ENCODE peak calls at places on chromosomes 16 and 17, in eight cellular contexts. Z, A, L, E, C, S, K and P are unnamed samples.

GRCh38 chr16:69711115-69711740 is 15.1 kb downstream of the NQO1 start:
- DNase-seq in Z (peak; percentile 93), A (no peak), L (no peak), E (no peak), C (no peak), S (peak; percentile 30), K (peak; percentile 97), P (no peak)

GRCh38 chr16:83789642-83790401 is 18.0 kb upstream of the HSBP1 start:
- DNase-seq in Z (no peak), A (no peak), L (no peak), E (no peak), C (no peak), S (no peak), K (no peak), P (no peak)

GRCh38 chr17:39737761-39738567 is at the start of gene GRB7:
- DNase-seq in Z (peak; percentile 55), A (no peak), L (no peak), E (peak; percentile 52), C (peak; percentile 88), S (peak; percentile 36), K (peak; percentile 83), P (no peak)

GRCh38 chr17:42720996-42721583 is 23.8 kb downstream of the EZH1 start:
- DNase-seq in Z (peak; percentile 43), A (no peak), L (peak; percentile 18), E (no peak), C (peak; percentile 76), S (no peak), K (peak; percentile 75), P (peak; percentile 33)

GRCh38 chr17:7475764-7476422 is 3.5 kb downstream of the ZBTB4 start:
- DNase-seq in Z (peak; percentile 54), A (peak; percentile 61), L (no peak), E (no peak), C (no peak), S (peak; percentile 52), K (peak; percentile 78), P (no peak)

GRCh38 chr17:61551255-61551742 is 39.7 kb downstream of the NACA2 start:
- DNase-seq in Z (peak; percentile 32), A (no peak), L (no peak), E (no peak), C (peak; percentile 52), S (no peak), K (peak; percentile 45), P (no peak)

GRCh38 chr17:28018439-28019070 is 23.9 kb upstream of the NLK start:
- DNase-seq in Z (peak; percentile 51), A (peak; percentile 31), L (no peak), E (no peak), C (no peak), S (peak; percentile 24), K (peak; percentile 69), P (no peak)

GRCh38 chr16:25210758-25211157 is 6.0 kb upstream of the AQP8 start:
- DNase-seq in Z (no peak), A (no peak), L (no peak), E (no peak), C (no peak), S (no peak), K (peak; percentile 8), P (no peak)

GRCh38 chr17:51709867-51710266 is 448.6 kb downstream of the CA10 start:
- DNase-seq in Z (no peak), A (no peak), L (no peak), E (no peak), C (no peak), S (peak; percentile 17), K (no peak), P (no peak)

GRCh38 chr17:51748749-51749604 is 409.5 kb downstream of the CA10 start:
- DNase-seq in Z (peak; percentile 32), A (no peak), L (no peak), E (no peak), C (peak; percentile 46), S (peak; percentile 73), K (peak; percentile 15), P (no peak)

GRCh38 chr17:46995841-46996571 is 17.0 kb upstream of the RPRML start:
- DNase-seq in Z (peak; percentile 58), A (no peak), L (no peak), E (no peak), C (no peak), S (no peak), K (peak; percentile 64), P (no peak)

GRCh38 chr17:29838961-29839360 is 91.1 kb downstream of the SSH2 start:
- DNase-seq in Z (no peak), A (no peak), L (peak; percentile 3), E (no peak), C (peak; percentile 15), S (no peak), K (no peak), P (peak; percentile 14)

GRCh38 chr17:15133826-15134225 is 131.3 kb downstream of the PMP22 start:
- DNase-seq in Z (no peak), A (no peak), L (no peak), E (no peak), C (no peak), S (no peak), K (no peak), P (no peak)

GRCh38 chr17:31753011-31753410 is 106.0 kb downstream of the COPRS start:
- DNase-seq in Z (no peak), A (no peak), L (no peak), E (no peak), C (peak; percentile 63), S (no peak), K (peak; percentile 35), P (no peak)

GRCh38 chr16:75555213-75555706 is 792 bp downstream of the TMEM231 start:
- DNase-seq in Z (peak; percentile 85), A (peak; percentile 84), L (peak; percentile 73), E (peak; percentile 59), C (peak; percentile 94), S (peak; percentile 94), K (peak; percentile 93), P (peak; percentile 80)

GRCh38 chr16:54965464-54965863 is 34.8 kb downstream of the IRX5 start:
- DNase-seq in Z (no peak), A (no peak), L (no peak), E (no peak), C (no peak), S (no peak), K (no peak), P (no peak)

GRCh38 chr16:23374721-23375120 is 72.6 kb downstream of the SCNN1B start:
- DNase-seq in Z (peak; percentile 8), A (no peak), L (no peak), E (no peak), C (peak; percentile 15), S (no peak), K (no peak), P (no peak)

GRCh38 chr16:23369416-23369815 is 67.3 kb downstream of the SCNN1B start:
- DNase-seq in Z (no peak), A (no peak), L (no peak), E (no peak), C (no peak), S (no peak), K (no peak), P (no peak)

GRCh38 chr16:23373436-23374219 is 71.5 kb downstream of the SCNN1B start:
- DNase-seq in Z (no peak), A (no peak), L (no peak), E (no peak), C (no peak), S (no peak), K (no peak), P (no peak)

GRCh38 chr16:23368469-23368868 is 66.4 kb downstream of the SCNN1B start:
- DNase-seq in Z (peak; percentile 74), A (no peak), L (no peak), E (no peak), C (no peak), S (no peak), K (peak; percentile 76), P (no peak)

GRCh38 chr16:23371368-23371767 is 69.3 kb downstream of the SCNN1B start:
- DNase-seq in Z (no peak), A (no peak), L (no peak), E (no peak), C (no peak), S (no peak), K (no peak), P (no peak)
- TF ChIP-seq CTCF in Z (no peak), A (no peak), L (no peak), E (peak; percentile 18), C (no peak), S (no peak), K (no peak), P (no peak)

DNA sequence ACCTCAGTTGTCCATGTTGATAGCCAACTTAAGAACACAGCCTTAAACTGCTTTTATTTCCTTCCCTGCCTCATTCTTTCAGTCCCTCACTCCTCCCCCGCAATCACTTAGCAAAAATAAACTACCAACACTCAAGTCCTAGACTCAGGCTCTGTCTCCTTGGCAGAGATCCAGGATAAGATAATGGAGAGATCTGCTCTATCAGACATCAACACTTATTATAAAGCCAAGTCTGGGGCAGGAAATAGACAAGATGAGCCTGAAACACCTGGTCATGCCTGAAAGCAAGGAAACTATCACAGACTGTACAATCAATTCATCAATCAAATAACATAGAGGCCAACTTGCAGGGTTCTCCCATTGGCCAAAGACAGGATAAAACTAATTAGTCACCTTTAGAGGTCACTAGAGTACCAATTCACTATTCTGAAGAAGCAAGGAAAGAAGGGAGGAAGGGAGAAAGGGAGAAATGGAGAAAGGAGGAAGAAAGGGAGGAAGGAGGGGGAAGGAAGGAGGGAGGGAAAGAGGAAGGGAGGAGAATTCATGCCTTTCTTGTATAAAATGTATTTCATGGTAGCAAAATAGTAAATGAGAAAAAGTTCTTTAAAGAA is 15.6 kb downstream of the HYDIN start:
- DNase-seq in Z (no peak), A (no peak), L (no peak), E (no peak), C (peak; percentile 18), S (no peak), K (peak; percentile 30), P (no peak)
- TF ChIP-seq CTCF in Z (peak; percentile 38), A (no peak), L (peak; percentile 22), E (no peak), C (peak; percentile 44), S (no peak), K (peak; percentile 18), P (no peak)

DNA sequence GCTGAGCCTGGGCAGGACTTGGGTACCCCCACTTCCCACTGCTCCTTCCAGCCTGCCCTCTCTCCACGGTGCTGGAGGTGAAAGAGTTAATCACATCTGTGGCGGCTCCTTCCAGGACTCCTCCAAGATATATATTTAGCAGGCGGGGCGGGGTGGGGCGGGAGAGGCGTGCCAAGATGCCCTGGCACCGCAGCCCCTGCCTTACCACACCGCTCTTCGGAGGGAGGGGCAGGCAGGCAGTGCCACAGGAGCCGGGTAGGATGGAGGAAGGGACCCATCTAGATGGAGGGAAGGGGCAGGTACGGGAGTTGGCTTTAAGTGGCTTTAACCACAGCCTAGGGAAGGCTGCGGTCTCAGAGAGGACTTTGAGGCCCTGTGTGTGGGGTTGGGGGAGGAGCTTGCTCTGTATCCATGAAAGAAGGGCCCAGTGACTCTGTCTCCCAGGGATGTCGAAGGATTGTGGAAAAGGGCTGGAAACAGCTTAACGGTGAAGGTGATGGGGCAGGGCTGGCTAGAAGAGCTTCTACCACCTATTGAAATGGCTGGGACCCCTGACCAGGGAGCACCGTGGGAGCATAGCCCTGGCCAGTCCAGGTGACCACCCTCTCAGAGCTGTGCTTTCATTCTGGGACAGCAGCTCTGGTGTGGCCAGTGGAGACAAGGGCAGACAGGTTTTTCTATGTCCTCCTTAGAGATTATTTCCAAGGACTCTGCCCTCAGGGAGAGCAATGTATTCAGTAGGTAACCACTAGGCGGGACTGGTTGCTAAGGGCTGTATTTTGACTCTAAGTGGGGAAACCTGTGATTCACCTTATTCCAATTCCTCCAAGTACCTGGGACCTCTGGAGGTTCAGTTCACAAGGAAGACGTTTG is 13.0 kb downstream of the GPR142 start:
- DNase-seq in Z (peak; percentile 76), A (no peak), L (no peak), E (no peak), C (peak; percentile 71), S (no peak), K (peak; percentile 48), P (no peak)
- TF ChIP-seq CTCF in Z (peak; percentile 74), A (no peak), L (no peak), E (peak; percentile 11), C (peak; percentile 41), S (no peak), K (peak; percentile 37), P (no peak)

GRCh38 chr17:58136669-58137279 is 11.4 kb upstream of the OR4D1 start:
- DNase-seq in Z (no peak), A (no peak), L (no peak), E (no peak), C (peak; percentile 51), S (no peak), K (peak; percentile 37), P (peak; percentile 24)
- TF ChIP-seq CTCF in Z (peak; percentile 60), A (peak; percentile 39), L (peak; percentile 54), E (peak; percentile 62), C (peak; percentile 61), S (no peak), K (peak; percentile 56), P (no peak)